ENCODE peak calls at places on chromosomes 4 and X, in eight cellular contexts. One of them, this sample, is unnamed.

GRCh38 chrX:130179579-130180215 is 7.9 kb downstream of the RAB33A start:
- DNase-seq in foreskin fibroblast: no peak
- DNase-seq in tibial nerve: no peak
- DNase-seq in lower lobe of right lung: no peak
- DNase-seq in brain microvascular endothelial cell: peak; percentile 49
- DNase-seq in HFFc6: no peak
- DNase-seq in astrocyte of the spinal cord: no peak
- DNase-seq in Panc1: no peak
- DNase-seq in this sample: no peak

GRCh38 chr4:825063-825968 is 613 bp downstream of the CPLX1 start:
- DNase-seq in tibial nerve: no peak
- DNase-seq in astrocyte of the spinal cord: no peak
- DNase-seq in brain microvascular endothelial cell: no peak
- DNase-seq in HFFc6: no peak
- DNase-seq in foreskin fibroblast: peak; percentile 7
- DNase-seq in lower lobe of right lung: peak; percentile 13
- DNase-seq in Panc1: no peak
- DNase-seq in this sample: no peak

GRCh38 chr4:166049036-166049435 is 176.0 kb downstream of the TLL1 start:
- DNase-seq in tibial nerve: no peak
- DNase-seq in lower lobe of right lung: no peak
- DNase-seq in foreskin fibroblast: no peak
- DNase-seq in HFFc6: no peak
- DNase-seq in brain microvascular endothelial cell: no peak
- DNase-seq in Panc1: no peak
- DNase-seq in astrocyte of the spinal cord: no peak
- DNase-seq in this sample: no peak

GRCh38 chr4:154465085-154465484 is 26.5 kb downstream of the DCHS2 start:
- DNase-seq in brain microvascular endothelial cell: no peak
- DNase-seq in HFFc6: no peak
- DNase-seq in lower lobe of right lung: no peak
- DNase-seq in Panc1: no peak
- DNase-seq in astrocyte of the spinal cord: no peak
- DNase-seq in tibial nerve: no peak
- DNase-seq in foreskin fibroblast: no peak
- DNase-seq in this sample: no peak

GRCh38 chr4:121686265-121686664 is 10.5 kb downstream of the ANXA5 start:
- DNase-seq in Panc1: no peak
- DNase-seq in HFFc6: no peak
- DNase-seq in tibial nerve: no peak
- DNase-seq in astrocyte of the spinal cord: no peak
- DNase-seq in foreskin fibroblast: no peak
- DNase-seq in brain microvascular endothelial cell: no peak
- DNase-seq in lower lobe of right lung: no peak
- DNase-seq in this sample: no peak

GRCh38 chrX:85203461-85203970 is 40.1 kb downstream of the SATL1 start:
- DNase-seq in Panc1: no peak
- DNase-seq in astrocyte of the spinal cord: no peak
- DNase-seq in foreskin fibroblast: no peak
- DNase-seq in brain microvascular endothelial cell: no peak
- DNase-seq in HFFc6: no peak
- DNase-seq in lower lobe of right lung: no peak
- DNase-seq in tibial nerve: no peak
- DNase-seq in this sample: no peak

GRCh38 chr4:128913228-128913627 is 103.7 kb downstream of the JADE1 start:
- DNase-seq in astrocyte of the spinal cord: no peak
- DNase-seq in Panc1: no peak
- DNase-seq in brain microvascular endothelial cell: no peak
- DNase-seq in tibial nerve: no peak
- DNase-seq in HFFc6: no peak
- DNase-seq in foreskin fibroblast: no peak
- DNase-seq in lower lobe of right lung: no peak
- DNase-seq in this sample: no peak

GRCh38 chr4:10416441-10416840 is 40.8 kb downstream of the ZNF518B start:
- DNase-seq in tibial nerve: no peak
- DNase-seq in Panc1: no peak
- DNase-seq in brain microvascular endothelial cell: no peak
- DNase-seq in foreskin fibroblast: no peak
- DNase-seq in lower lobe of right lung: no peak
- DNase-seq in astrocyte of the spinal cord: no peak
- DNase-seq in HFFc6: no peak
- DNase-seq in this sample: no peak

GRCh38 chr4:7315286-7315685 is 119.4 kb downstream of the PSAPL1 start:
- DNase-seq in astrocyte of the spinal cord: no peak
- DNase-seq in lower lobe of right lung: no peak
- DNase-seq in foreskin fibroblast: no peak
- DNase-seq in tibial nerve: no peak
- DNase-seq in HFFc6: no peak
- DNase-seq in brain microvascular endothelial cell: no peak
- DNase-seq in Panc1: no peak
- DNase-seq in this sample: no peak

GRCh38 chrX:9788908-9789307 is 2.7 kb downstream of the SHROOM2 start:
- DNase-seq in lower lobe of right lung: no peak
- DNase-seq in tibial nerve: no peak
- DNase-seq in foreskin fibroblast: no peak
- DNase-seq in astrocyte of the spinal cord: no peak
- DNase-seq in brain microvascular endothelial cell: no peak
- DNase-seq in HFFc6: no peak
- DNase-seq in Panc1: no peak
- DNase-seq in this sample: no peak

GRCh38 chr4:183758006-183758734 is 99.1 kb downstream of the TRAPPC11 start:
- DNase-seq in Panc1: no peak
- DNase-seq in tibial nerve: no peak
- DNase-seq in astrocyte of the spinal cord: no peak
- DNase-seq in lower lobe of right lung: no peak
- DNase-seq in brain microvascular endothelial cell: no peak
- DNase-seq in HFFc6: no peak
- DNase-seq in foreskin fibroblast: no peak
- DNase-seq in this sample: no peak

GRCh38 chr4:30836231-30836630 is 116.1 kb downstream of the PCDH7 start:
- DNase-seq in brain microvascular endothelial cell: no peak
- DNase-seq in Panc1: no peak
- DNase-seq in foreskin fibroblast: no peak
- DNase-seq in lower lobe of right lung: no peak
- DNase-seq in HFFc6: no peak
- DNase-seq in astrocyte of the spinal cord: peak; percentile 68
- DNase-seq in tibial nerve: no peak
- DNase-seq in this sample: no peak

GRCh38 chr4:15250021-15250441 is 177.8 kb upstream of the C1QTNF7 start:
- DNase-seq in astrocyte of the spinal cord: peak; percentile 34
- DNase-seq in tibial nerve: no peak
- DNase-seq in foreskin fibroblast: no peak
- DNase-seq in lower lobe of right lung: no peak
- DNase-seq in HFFc6: no peak
- DNase-seq in brain microvascular endothelial cell: no peak
- DNase-seq in Panc1: no peak
- DNase-seq in this sample: no peak

GRCh38 chrX:70043685-70044084 is 6.1 kb downstream of the AWAT2 start:
- DNase-seq in tibial nerve: no peak
- DNase-seq in foreskin fibroblast: no peak
- DNase-seq in astrocyte of the spinal cord: no peak
- DNase-seq in lower lobe of right lung: no peak
- DNase-seq in HFFc6: no peak
- DNase-seq in brain microvascular endothelial cell: no peak
- DNase-seq in Panc1: no peak
- DNase-seq in this sample: no peak

GRCh38 chr4:6461301-6462165 is 10.9 kb downstream of the PPP2R2C start:
- DNase-seq in lower lobe of right lung: no peak
- DNase-seq in brain microvascular endothelial cell: no peak
- DNase-seq in astrocyte of the spinal cord: no peak
- DNase-seq in Panc1: no peak
- DNase-seq in foreskin fibroblast: no peak
- DNase-seq in HFFc6: no peak
- DNase-seq in tibial nerve: no peak
- DNase-seq in this sample: peak; percentile 35

GRCh38 chr4:5998333-5998936 is 19.8 kb downstream of the C4orf50 start:
- DNase-seq in Panc1: peak; percentile 41
- DNase-seq in astrocyte of the spinal cord: peak; percentile 43
- DNase-seq in brain microvascular endothelial cell: peak; percentile 61
- DNase-seq in HFFc6: peak; percentile 34
- DNase-seq in tibial nerve: no peak
- DNase-seq in lower lobe of right lung: no peak
- DNase-seq in foreskin fibroblast: peak; percentile 20
- DNase-seq in this sample: no peak

GRCh38 chr4:24521544-24521943 is 62.8 kb downstream of the DHX15 start:
- DNase-seq in lower lobe of right lung: no peak
- DNase-seq in astrocyte of the spinal cord: no peak
- DNase-seq in foreskin fibroblast: no peak
- DNase-seq in brain microvascular endothelial cell: no peak
- DNase-seq in tibial nerve: no peak
- DNase-seq in HFFc6: no peak
- DNase-seq in Panc1: no peak
- DNase-seq in this sample: no peak

GRCh38 chr4:3376266-3376665 is 65.5 kb upstream of the HGFAC start:
- DNase-seq in astrocyte of the spinal cord: no peak
- DNase-seq in lower lobe of right lung: no peak
- DNase-seq in brain microvascular endothelial cell: no peak
- DNase-seq in HFFc6: no peak
- DNase-seq in tibial nerve: no peak
- DNase-seq in foreskin fibroblast: no peak
- DNase-seq in Panc1: no peak
- DNase-seq in this sample: no peak

GRCh38 chr4:3377557-3377956 is 64.2 kb upstream of the HGFAC start:
- DNase-seq in Panc1: no peak
- DNase-seq in HFFc6: no peak
- DNase-seq in foreskin fibroblast: no peak
- DNase-seq in brain microvascular endothelial cell: no peak
- DNase-seq in astrocyte of the spinal cord: no peak
- DNase-seq in tibial nerve: no peak
- DNase-seq in lower lobe of right lung: no peak
- DNase-seq in this sample: no peak

GRCh38 chr4:3374667-3375066 is 67.1 kb upstream of the HGFAC start:
- DNase-seq in tibial nerve: no peak
- DNase-seq in HFFc6: no peak
- DNase-seq in Panc1: no peak
- DNase-seq in foreskin fibroblast: no peak
- DNase-seq in brain microvascular endothelial cell: no peak
- DNase-seq in lower lobe of right lung: peak; percentile 44
- DNase-seq in astrocyte of the spinal cord: no peak
- DNase-seq in this sample: no peak

GRCh38 chr4:3374011-3374645 is 67.6 kb upstream of the HGFAC start:
- DNase-seq in brain microvascular endothelial cell: no peak
- DNase-seq in lower lobe of right lung: peak; percentile 47
- DNase-seq in foreskin fibroblast: no peak
- DNase-seq in astrocyte of the spinal cord: no peak
- DNase-seq in Panc1: no peak
- DNase-seq in tibial nerve: no peak
- DNase-seq in HFFc6: no peak
- DNase-seq in this sample: no peak

DNA sequence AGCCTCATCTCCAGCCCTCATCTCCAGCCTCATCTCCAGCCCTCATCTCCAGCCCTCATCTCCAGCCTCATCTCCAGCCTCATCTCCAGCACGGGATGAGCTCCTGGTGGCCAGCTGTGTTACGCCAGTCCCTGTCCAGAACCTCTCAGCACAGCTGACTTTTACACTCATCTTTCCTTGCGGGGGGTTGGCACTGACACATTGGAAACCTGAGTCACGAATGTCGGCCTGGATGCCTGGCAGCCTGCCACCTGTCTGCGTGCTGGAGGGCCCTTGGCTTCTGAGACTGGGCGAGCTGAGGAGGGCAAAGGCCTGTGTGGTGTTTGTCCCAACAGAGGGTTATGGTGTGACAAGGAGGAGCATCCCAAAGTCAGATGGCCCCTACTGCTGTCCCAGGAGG is 66.1 kb upstream of the HGFAC start:
- DNase-seq in lower lobe of right lung: peak; percentile 42
- DNase-seq in astrocyte of the spinal cord: peak; percentile 83
- DNase-seq in tibial nerve: no peak
- DNase-seq in foreskin fibroblast: peak; percentile 87
- DNase-seq in HFFc6: peak; percentile 89
- DNase-seq in Panc1: no peak
- DNase-seq in brain microvascular endothelial cell: peak; percentile 87
- DNase-seq in this sample: no peak
- TF ChIP-seq CTCF in lower lobe of right lung: no peak
- TF ChIP-seq CTCF in astrocyte of the spinal cord: no peak
- TF ChIP-seq CTCF in tibial nerve: no peak
- TF ChIP-seq CTCF in foreskin fibroblast: no peak
- TF ChIP-seq CTCF in HFFc6: no peak
- TF ChIP-seq CTCF in Panc1: no peak
- TF ChIP-seq CTCF in brain microvascular endothelial cell: peak; percentile 40
- TF ChIP-seq CTCF in this sample: no peak

DNA sequence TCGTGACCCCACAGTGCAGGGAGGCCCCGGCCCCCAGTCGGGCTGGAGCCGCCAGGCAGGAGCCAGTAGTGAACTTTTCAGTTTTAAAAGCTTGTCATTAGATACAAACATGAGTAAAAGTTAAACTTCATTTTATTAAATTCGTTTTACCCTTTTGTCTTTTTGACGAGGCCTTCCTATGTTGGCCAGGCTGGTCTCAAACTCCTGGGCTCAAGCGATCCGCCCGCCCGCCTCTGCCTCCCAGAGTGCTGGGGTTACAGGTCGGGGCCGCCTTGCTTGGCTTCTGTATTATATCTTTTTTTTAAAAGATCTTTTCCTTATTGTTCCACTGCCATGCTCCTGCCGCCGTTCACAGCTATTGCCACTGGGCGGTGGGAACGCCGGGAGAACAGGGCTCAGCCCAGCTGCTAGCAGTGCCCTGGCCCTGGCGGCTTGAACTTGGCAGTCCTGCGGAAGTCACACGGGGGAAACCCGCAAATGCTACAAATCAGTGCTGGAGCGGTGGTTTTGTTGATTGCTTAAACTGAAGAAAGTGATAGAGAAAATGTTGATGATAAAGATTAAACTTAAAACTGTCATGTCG is 968 bp upstream of the NELFA start:
- DNase-seq in HFFc6: peak; percentile 60
- DNase-seq in lower lobe of right lung: peak; percentile 79
- DNase-seq in Panc1: peak; percentile 5
- DNase-seq in astrocyte of the spinal cord: peak; percentile 45
- DNase-seq in tibial nerve: no peak
- DNase-seq in brain microvascular endothelial cell: peak; percentile 41
- DNase-seq in foreskin fibroblast: peak; percentile 62
- DNase-seq in this sample: no peak
- TF ChIP-seq CTCF in HFFc6: no peak
- TF ChIP-seq CTCF in lower lobe of right lung: peak; percentile 23
- TF ChIP-seq CTCF in Panc1: peak; percentile 35
- TF ChIP-seq CTCF in astrocyte of the spinal cord: peak; percentile 43
- TF ChIP-seq CTCF in tibial nerve: no peak
- TF ChIP-seq CTCF in brain microvascular endothelial cell: peak; percentile 60
- TF ChIP-seq CTCF in foreskin fibroblast: no peak
- TF ChIP-seq CTCF in this sample: no peak

GRCh38 chrX:40097492-40098263 is at the start of gene BCOR:
- DNase-seq in astrocyte of the spinal cord: no peak
- DNase-seq in brain microvascular endothelial cell: no peak
- DNase-seq in tibial nerve: no peak
- DNase-seq in HFFc6: peak; percentile 35
- DNase-seq in foreskin fibroblast: peak; percentile 60
- DNase-seq in lower lobe of right lung: peak; percentile 77
- DNase-seq in Panc1: no peak
- DNase-seq in this sample: peak; percentile 83
- TF ChIP-seq CTCF in astrocyte of the spinal cord: no peak
- TF ChIP-seq CTCF in brain microvascular endothelial cell: no peak
- TF ChIP-seq CTCF in tibial nerve: no peak
- TF ChIP-seq CTCF in HFFc6: no peak
- TF ChIP-seq CTCF in foreskin fibroblast: no peak
- TF ChIP-seq CTCF in lower lobe of right lung: no peak
- TF ChIP-seq CTCF in Panc1: no peak
- TF ChIP-seq CTCF in this sample: no peak

GRCh38 chrX:42289492-42290385 is 366.4 kb upstream of the CASK start:
- DNase-seq in brain microvascular endothelial cell: no peak
- DNase-seq in tibial nerve: no peak
- DNase-seq in Panc1: no peak
- DNase-seq in HFFc6: no peak
- DNase-seq in foreskin fibroblast: no peak
- DNase-seq in lower lobe of right lung: no peak
- DNase-seq in astrocyte of the spinal cord: no peak
- DNase-seq in this sample: no peak

GRCh38 chrX:42290608-42291007 is 367.3 kb upstream of the CASK start:
- DNase-seq in Panc1: no peak
- DNase-seq in foreskin fibroblast: no peak
- DNase-seq in lower lobe of right lung: no peak
- DNase-seq in tibial nerve: no peak
- DNase-seq in brain microvascular endothelial cell: peak; percentile 1
- DNase-seq in astrocyte of the spinal cord: peak; percentile 0
- DNase-seq in HFFc6: no peak
- DNase-seq in this sample: no peak
- TF ChIP-seq CTCF in Panc1: peak; percentile 12
- TF ChIP-seq CTCF in foreskin fibroblast: no peak
- TF ChIP-seq CTCF in lower lobe of right lung: no peak
- TF ChIP-seq CTCF in tibial nerve: no peak
- TF ChIP-seq CTCF in brain microvascular endothelial cell: no peak
- TF ChIP-seq CTCF in astrocyte of the spinal cord: no peak
- TF ChIP-seq CTCF in HFFc6: no peak
- TF ChIP-seq CTCF in this sample: no peak